ENCODE peak calls at places on chromosomes 7 and 10, in four cellular contexts. D is H1, F is mesendoderm, E is mesenchymal stem cell. Z is an unnamed sample.

GRCh38 chr7:42573904-42574692 is 337.1 kb upstream of the GLI3 start:
- DNase-seq in F (no peak), E (peak; percentile 58), D (no peak), Z (no peak)

GRCh38 chr7:105532709-105533460 is 884 bp downstream of the RINT1 start:
- DNase-seq in E (peak; percentile 26), D (no peak), F (no peak), Z (no peak)

GRCh38 chr7:76223286-76223972 is 21.7 kb downstream of the SRRM3 start:
- DNase-seq in E (no peak), D (no peak), F (peak; percentile 69), Z (no peak)

GRCh38 chr10:61961278-61961677 is 59.8 kb downstream of the ARID5B start:
- DNase-seq in F (no peak), D (no peak), E (no peak), Z (no peak)

GRCh38 chr7:155939350-155939749 is 127.1 kb upstream of the SHH start:
- DNase-seq in F (no peak), D (no peak), E (no peak), Z (no peak)

GRCh38 chr7:98678215-98678614 is 61.1 kb downstream of the NPTX2 start:
- DNase-seq in F (no peak), D (no peak), E (no peak), Z (no peak)

GRCh38 chr10:69483988-69484387 is 32.7 kb downstream of the TSPAN15 start:
- DNase-seq in D (no peak), E (peak; percentile 45), F (no peak), Z (no peak)

GRCh38 chr7:2157473-2158279 is 75.1 kb downstream of the MAD1L1 start:
- DNase-seq in E (peak; percentile 99), F (no peak), D (no peak), Z (no peak)

GRCh38 chr7:122942765-122943164 is 52.7 kb downstream of the TAS2R16 start:
- DNase-seq in E (no peak), D (no peak), F (no peak), Z (no peak)

GRCh38 chr10:121654021-121654545 is 55.8 kb upstream of the FGFR2 start:
- DNase-seq in D (no peak), F (no peak), E (no peak), Z (no peak)

GRCh38 chr7:14698239-14698638 is 204.3 kb downstream of the DGKB start:
- DNase-seq in E (peak; percentile 6), F (no peak), D (no peak), Z (no peak)

GRCh38 chr7:122040147-122040546 is 103.9 kb downstream of the AASS start:
- DNase-seq in D (no peak), E (no peak), F (no peak), Z (no peak)

GRCh38 chr10:130963786-130964522 is 347.6 kb downstream of the TCERG1L start:
- DNase-seq in D (no peak), E (no peak), F (no peak), Z (no peak)

GRCh38 chr10:117616179-117616578 is 73.6 kb downstream of the EMX2 start:
- DNase-seq in E (no peak), F (no peak), D (no peak), Z (no peak)

GRCh38 chr10:29026065-29026797 is 262.6 kb upstream of the LYZL1 start:
- DNase-seq in D (peak; percentile 59), E (no peak), F (peak; percentile 99), Z (no peak)

GRCh38 chr10:34475222-34475621 is 339.9 kb downstream of the PARD3 start:
- DNase-seq in E (no peak), F (no peak), D (no peak), Z (no peak)

GRCh38 chr10:15781381-15781960 is 61.7 kb upstream of the ITGA8 start:
- DNase-seq in E (no peak), D (no peak), F (no peak), Z (no peak)

GRCh38 chr10:21021843-21022594 is 124.9 kb upstream of the NEBL start:
- DNase-seq in E (no peak), F (peak; percentile 52), D (no peak), Z (no peak)

GRCh38 chr10:58818889-58819288 is 306.2 kb downstream of the BICC1 start:
- DNase-seq in E (peak; percentile 74), F (no peak), D (no peak), Z (no peak)

GRCh38 chr7:75758491-75758890 is 13.5 kb downstream of the CCL26 start:
- DNase-seq in E (peak; percentile 17), D (no peak), F (no peak), Z (no peak)

GRCh38 chr7:150753826-150754603 is 16.8 kb downstream of the GIMAP5 start:
- DNase-seq in F (peak; percentile 48), E (no peak), D (no peak), Z (no peak)

GRCh38 chr10:86899670-86900276 is 57.6 kb downstream of the MMRN2 start:
- DNase-seq in D (no peak), E (peak; percentile 72), F (peak; percentile 72), Z (peak; percentile 54)

GRCh38 chr10:69572159-69573055 is 815 bp downstream of the NEUROG3 start:
- DNase-seq in F (no peak), E (peak; percentile 2), D (no peak), Z (no peak)

GRCh38 chr10:89789188-89789587 is 87.8 kb downstream of the KIF20B start:
- DNase-seq in E (no peak), F (no peak), D (no peak), Z (no peak)

GRCh38 chr10:77671594-77672252 is 34.1 kb upstream of the KCNMA1 start:
- DNase-seq in F (no peak), D (no peak), E (no peak), Z (no peak)

GRCh38 chr10:83835948-83836641 is 303.2 kb upstream of the GHITM start:
- DNase-seq in E (no peak), F (no peak), D (no peak), Z (no peak)

GRCh38 chr7:157673573-157673972 is 336.8 kb downstream of the DNAJB6 start:
- DNase-seq in D (no peak), F (no peak), E (no peak), Z (no peak)

GRCh38 chr10:101095550-101096213 is 33.9 kb downstream of the KAZALD1 start:
- DNase-seq in F (peak; percentile 99), E (peak; percentile 60), D (peak; percentile 96), Z (peak; percentile 63)

GRCh38 chr10:62082729-62083412 is 181.4 kb downstream of the ARID5B start:
- DNase-seq in D (no peak), F (no peak), E (peak; percentile 75), Z (no peak)

GRCh38 chr7:146709628-146710027 is 593.0 kb downstream of the CNTNAP2 start:
- DNase-seq in F (no peak), D (no peak), E (no peak), Z (no peak)

GRCh38 chr7:19249281-19249680 is 104.1 kb upstream of the FERD3L start:
- DNase-seq in D (no peak), F (peak; percentile 49), E (no peak), Z (no peak)

GRCh38 chr7:2331707-2332106 is 17.5 kb upstream of the SNX8 start:
- DNase-seq in D (no peak), E (no peak), F (no peak), Z (no peak)

GRCh38 chr7:151233111-151233701 is 923 bp downstream of the CHPF2 start:
- DNase-seq in E (peak; percentile 83), D (no peak), F (peak; percentile 56), Z (no peak)

GRCh38 chr7:157096286-157097055 is 42.3 kb upstream of the UBE3C start:
- DNase-seq in E (no peak), D (no peak), F (no peak), Z (no peak)

GRCh38 chr10:79386637-79387465 is 39.6 kb downstream of the PPIF start:
- DNase-seq in D (no peak), F (no peak), E (no peak), Z (no peak)

GRCh38 chr10:24708081-24708480 is 15.6 kb downstream of the ARHGAP21 start:
- DNase-seq in E (no peak), F (no peak), D (no peak), Z (no peak)

GRCh38 chr7:30464231-30464660 is 14.3 kb downstream of the NOD1 start:
- DNase-seq in E (no peak), F (no peak), D (no peak), Z (no peak)

GRCh38 chr10:127135844-127136577 is 60.4 kb downstream of the INSYN2A start:
- DNase-seq in F (no peak), D (no peak), E (no peak), Z (no peak)

GRCh38 chr7:27169658-27170493 is 4.2 kb downstream of the HOXA10 start:
- DNase-seq in F (peak; percentile 74), E (peak; percentile 66), D (no peak), Z (no peak)

GRCh38 chr7:136957391-136957790 is 88.9 kb downstream of the CHRM2 start:
- DNase-seq in D (no peak), F (no peak), E (peak; percentile 71), Z (no peak)

DNA sequence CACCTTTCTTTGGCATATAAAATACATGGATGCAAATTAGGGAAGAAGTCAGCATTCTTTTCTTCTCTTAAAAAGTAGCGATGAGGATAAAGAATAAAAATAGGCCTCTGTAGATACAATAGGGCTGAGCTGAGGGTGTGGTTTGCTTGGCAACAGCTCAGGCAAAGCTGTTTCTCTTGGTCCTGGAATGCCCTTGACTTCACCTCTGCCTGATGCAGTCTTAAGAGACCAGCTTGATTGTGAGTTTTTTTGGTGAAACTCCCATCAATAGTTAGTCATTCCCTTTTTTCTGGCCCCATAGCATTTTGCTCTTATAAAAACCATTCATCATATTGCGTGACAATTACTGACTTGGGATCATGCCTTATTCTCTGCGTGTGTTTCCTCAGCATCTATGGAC is 42.1 kb upstream of the MKLN1 start:
- DNase-seq in F (no peak), D (no peak), E (no peak), Z (no peak)
- H2BK120ac ChIP-seq in F (no peak overlapping the region), D (no peak overlapping the region), E (no peak overlapping the region), Z (no peak overlapping the region)

GRCh38 chr7:74482629-74483401 is 29.1 kb downstream of the GTF2IRD1 start:
- DNase-seq in E (peak; percentile 95), D (no peak), F (peak; percentile 86), Z (no peak)
- H2BK120ac ChIP-seq in E (no peak overlapping the region), D (no peak overlapping the region), F (no peak overlapping the region), Z (no peak overlapping the region)

DNA sequence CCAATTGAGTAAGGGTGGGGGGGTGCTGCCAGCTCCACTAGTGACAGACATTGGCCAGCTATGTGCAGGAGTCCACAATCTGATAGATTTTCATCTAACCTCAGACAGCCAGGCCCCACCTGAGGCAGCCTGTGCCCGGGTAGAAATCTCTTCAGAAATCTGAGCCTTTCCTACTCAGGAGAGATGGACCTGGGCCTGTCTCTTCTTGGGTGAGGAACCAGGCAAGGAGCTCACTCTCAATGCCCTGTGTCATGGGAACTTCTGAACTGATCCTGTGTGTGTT is 86.9 kb downstream of the UBE2H start:
- DNase-seq in E (no peak), D (no peak), F (no peak), Z (no peak)
- H2BK120ac ChIP-seq in E (no peak overlapping the region), D (no peak overlapping the region), F (no peak overlapping the region), Z (no peak overlapping the region)

GRCh38 chr10:48879476-48879875 is 60.2 kb downstream of the LRRC18 start:
- DNase-seq in E (no peak), D (no peak), F (no peak), Z (no peak)
- H2BK120ac ChIP-seq in E (no peak overlapping the region), D (no peak overlapping the region), F (no peak overlapping the region), Z (no peak overlapping the region)

GRCh38 chr7:84682543-84682942 is 488.0 kb upstream of the SEMA3A start:
- DNase-seq in E (no peak), F (no peak), D (no peak), Z (no peak)
- H2BK120ac ChIP-seq in E (no peak overlapping the region), F (no peak overlapping the region), D (no peak overlapping the region), Z (no peak overlapping the region)

GRCh38 chr7:46386428-46387399 is 465.6 kb upstream of the IGFBP3 start:
- DNase-seq in D (no peak), E (peak; percentile 13), F (peak; percentile 35), Z (no peak)
- H2BK120ac ChIP-seq in D (no peak overlapping the region), E (peak overlapping the region; percentile 66), F (no peak overlapping the region), Z (no peak overlapping the region)